ENCODE peak calls at places on chromosomes 13 and 19, in six cellular contexts. C is colonic mucosa, E is breast epithelium, L is tibial nerve, M is A549, T is adrenal gland. Y is an unnamed sample.

GRCh38 chr19:48624791-48625723 is 5.8 kb downstream of the SPHK2 start:
- DNase-seq in C (peak; percentile 79), E (no peak), L (no peak), M (no peak), T (peak; percentile 45), Y (no peak)

GRCh38 chr13:87667686-87668085 is 3.5 kb upstream of the SLITRK5 start:
- DNase-seq in C (no peak), E (no peak), L (no peak), M (no peak), T (no peak), Y (no peak)

GRCh38 chr19:32130241-32130753 is 215.1 kb upstream of the ZNF507 start:
- DNase-seq in C (no peak), E (no peak), L (no peak), M (no peak), T (no peak), Y (no peak)

GRCh38 chr13:99528547-99528946 is 27.3 kb downstream of the TM9SF2 start:
- DNase-seq in C (no peak), E (no peak), L (no peak), M (peak; percentile 19), T (no peak), Y (no peak)

GRCh38 chr13:45830121-45830520 is 21.4 kb downstream of the SIAH3 start:
- DNase-seq in C (no peak), E (no peak), L (no peak), M (no peak), T (no peak), Y (no peak)

GRCh38 chr13:83162493-83162892 is 719.8 kb downstream of the SLITRK1 start:
- DNase-seq in C (no peak), E (no peak), L (no peak), M (peak; percentile 21), T (no peak), Y (no peak)

GRCh38 chr19:52778811-52779210 is 7.8 kb downstream of the ZNF600 start:
- DNase-seq in C (no peak), E (no peak), L (no peak), M (no peak), T (no peak), Y (no peak)

GRCh38 chr19:56837004-56837403 is 3.5 kb downstream of the PEG3 start:
- DNase-seq in C (no peak), E (no peak), L (no peak), M (no peak), T (peak; percentile 45), Y (no peak)

GRCh38 chr19:53254451-53255341 is at the start of gene ZNF677:
- DNase-seq in C (peak; percentile 87), E (peak; percentile 91), L (peak; percentile 74), M (no peak), T (peak; percentile 89), Y (peak; percentile 92)

GRCh38 chr13:102197193-102197592 is 204.7 kb downstream of the FGF14 start:
- DNase-seq in C (no peak), E (no peak), L (no peak), M (peak; percentile 9), T (no peak), Y (no peak)

GRCh38 chr13:82356667-82357066 is 1525.6 kb downstream of the SLITRK1 start:
- DNase-seq in C (no peak), E (no peak), L (no peak), M (peak; percentile 2), T (no peak), Y (no peak)

GRCh38 chr13:81639984-81640582 is 1299.2 kb upstream of the SPRY2 start:
- DNase-seq in C (no peak), E (no peak), L (no peak), M (peak; percentile 1), T (no peak), Y (no peak)

GRCh38 chr19:33291623-33292534 is 10.5 kb downstream of the CEBPA start:
- DNase-seq in C (peak; percentile 76), E (no peak), L (no peak), M (no peak), T (no peak), Y (no peak)

GRCh38 chr13:23643828-23644419 is 73.7 kb downstream of the TNFRSF19 start:
- DNase-seq in C (no peak), E (no peak), L (no peak), M (no peak), T (no peak), Y (no peak)

GRCh38 chr19:11759805-11760204 is 7.0 kb upstream of the ZNF441 start:
- DNase-seq in C (no peak), E (no peak), L (no peak), M (no peak), T (no peak), Y (no peak)

GRCh38 chr13:30410705-30411125 is 11.6 kb upstream of the UBE2L5 start:
- DNase-seq in C (no peak), E (no peak), L (no peak), M (no peak), T (no peak), Y (no peak)

GRCh38 chr13:76884167-76884566 is 2.0 kb downstream of the KCTD12 start:
- DNase-seq in C (peak; percentile 64), E (no peak), L (peak; percentile 18), M (no peak), T (peak; percentile 34), Y (no peak)

GRCh38 chr13:76884571-76885202 is 1.5 kb downstream of the KCTD12 start:
- DNase-seq in C (peak; percentile 41), E (no peak), L (no peak), M (no peak), T (peak; percentile 20), Y (no peak)

GRCh38 chr13:76885203-76886004 is 801 bp downstream of the KCTD12 start:
- DNase-seq in C (peak; percentile 83), E (peak; percentile 63), L (peak; percentile 68), M (peak; percentile 66), T (peak; percentile 68), Y (peak; percentile 81)

GRCh38 chr13:76879876-76880270 is 6.3 kb downstream of the KCTD12 start:
- DNase-seq in C (no peak), E (no peak), L (no peak), M (no peak), T (no peak), Y (no peak)

GRCh38 chr13:76882431-76882830 is 3.8 kb downstream of the KCTD12 start:
- DNase-seq in C (no peak), E (no peak), L (no peak), M (no peak), T (peak; percentile 19), Y (no peak)
- H3K27ac ChIP-seq in C (no peak overlapping the region), E (peak overlapping the region; percentile 29), L (peak overlapping the region; percentile 98), M (no peak overlapping the region), T (no peak overlapping the region), Y (no peak overlapping the region)

GRCh38 chr19:17679526-17680234 is 8.5 kb downstream of the UNC13A start:
- DNase-seq in C (no peak), E (no peak), L (no peak), M (no peak), T (no peak), Y (no peak)
- H3K4me3 ChIP-seq in C (no peak overlapping the region), E (peak overlapping the region; percentile 48), L (peak overlapping the region; percentile 4), M (peak overlapping the region; percentile 43), T (no peak overlapping the region), Y (peak overlapping the region; percentile 17)

DNA sequence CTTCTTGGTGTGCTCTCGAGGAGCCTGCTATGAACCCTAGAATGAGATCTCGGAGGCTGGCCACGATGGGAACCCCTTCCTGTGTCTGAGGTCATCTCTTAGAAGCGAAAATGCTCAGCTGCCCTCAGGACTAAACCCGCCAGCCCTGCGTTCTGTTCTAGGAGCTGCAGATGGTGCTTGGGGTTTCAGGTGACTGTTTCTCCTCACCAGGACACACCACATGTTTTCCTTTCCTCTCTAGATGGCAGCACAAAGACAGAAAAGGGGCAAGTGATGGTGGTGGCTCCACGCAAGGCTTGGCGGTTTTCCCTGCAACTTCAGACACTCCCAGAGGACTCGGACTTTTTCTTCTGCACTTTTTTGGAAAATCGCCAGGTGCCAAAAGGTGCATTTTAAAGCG is 60.1 kb downstream of the RNASEH2B start:
- DNase-seq in C (no peak), E (no peak), L (no peak), M (peak; percentile 14), T (no peak), Y (no peak)
- TF ChIP-seq CTCF in C (no peak), E (no peak), L (no peak), M (no peak), T (no peak), Y (no peak)

GRCh38 chr19:2337329-2337707 is 8.8 kb downstream of the SPPL2B start:
- DNase-seq in C (no peak), E (no peak), L (no peak), M (no peak), T (peak; percentile 49), Y (peak; percentile 60)

GRCh38 chr19:2336528-2337328 is 8.2 kb downstream of the SPPL2B start:
- DNase-seq in C (no peak), E (no peak), L (no peak), M (no peak), T (no peak), Y (no peak)

GRCh38 chr19:2334426-2334825 is 5.9 kb downstream of the SPPL2B start:
- DNase-seq in C (no peak), E (no peak), L (no peak), M (no peak), T (no peak), Y (no peak)

GRCh38 chr19:2334986-2335846 is 6.7 kb downstream of the SPPL2B start:
- DNase-seq in C (no peak), E (no peak), L (no peak), M (no peak), T (no peak), Y (no peak)

DNA sequence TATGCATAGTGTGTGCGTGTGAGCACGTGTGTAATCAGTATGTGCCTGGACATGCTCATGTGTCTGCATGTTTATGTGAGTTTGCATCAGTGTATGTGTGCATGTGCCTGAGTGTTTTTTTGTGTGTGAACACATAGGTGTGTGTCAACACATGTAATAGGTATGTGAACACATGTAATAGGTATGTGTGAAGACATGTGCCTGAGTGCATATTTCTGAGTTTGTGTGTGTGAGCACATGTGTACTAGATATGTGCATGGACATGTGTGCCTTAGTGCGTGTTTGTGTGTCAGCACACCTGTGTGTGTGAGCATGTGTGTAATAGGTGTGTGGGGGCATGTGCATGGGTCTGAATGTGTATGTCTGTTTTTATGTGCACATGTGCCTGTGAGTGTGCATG is 7.4 kb downstream of the SPPL2B start:
- DNase-seq in C (no peak), E (no peak), L (no peak), M (no peak), T (no peak), Y (no peak)
- H3K27ac ChIP-seq in C (no peak overlapping the region), E (no peak overlapping the region), L (no peak overlapping the region), M (no peak overlapping the region), T (no peak overlapping the region), Y (no peak overlapping the region)

DNA sequence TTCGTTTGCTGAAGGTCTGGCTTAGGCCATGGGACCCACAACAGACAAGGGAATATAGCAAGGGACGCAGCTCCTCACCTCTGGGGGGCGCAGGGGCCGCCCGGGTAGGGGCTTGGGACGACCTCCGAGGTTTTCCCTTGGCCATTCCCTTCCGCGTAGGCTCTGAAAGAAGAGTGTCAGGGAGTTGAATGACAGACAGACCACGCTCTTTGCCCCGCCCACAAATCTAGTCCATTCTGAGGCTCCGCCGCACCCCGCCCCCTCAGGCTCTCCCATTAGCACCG is 11.4 kb upstream of the ZNF414 start:
- DNase-seq in C (no peak), E (no peak), L (no peak), M (no peak), T (no peak), Y (no peak)
- H3K4me3 ChIP-seq in C (peak overlapping the region; percentile 33), E (peak overlapping the region; percentile 84), L (peak overlapping the region; percentile 39), M (peak overlapping the region; percentile 25), T (no peak overlapping the region), Y (peak overlapping the region; percentile 81)

Y was measured in dorsolateral prefrontal cortex.